ENCODE peak calls at places on chromosomes 1 and 21, in eight cellular contexts. M, T, I, Q, Z, H, X and C are unnamed samples.
A peak's percentile ranks its signal among the peaks of the same experiment; 100 is the strongest.

GRCh38 chr21:27648560-27648959 is 681.7 kb upstream of the ADAMTS5 start:
- DNase-seq in I (no peak), Z (no peak), H (no peak), T (no peak), X (peak; percentile 92), M (no peak), Q (peak; percentile 97), C (no peak)

GRCh38 chr1:193827516-193827915 is 641.1 kb upstream of the B3GALT2 start:
- DNase-seq in T (no peak), I (no peak), X (no peak), H (no peak), M (no peak), Z (no peak), Q (no peak), C (no peak)

GRCh38 chr1:6857831-6858230 is 72.6 kb downstream of the CAMTA1 start:
- DNase-seq in Z (no peak), M (no peak), I (no peak), Q (no peak), T (no peak), H (no peak), X (no peak), C (no peak)

GRCh38 chr21:45283611-45284455 is 3.9 kb downstream of the POFUT2 start:
- DNase-seq in H (no peak), T (peak; percentile 64), X (no peak), Q (no peak), Z (no peak), I (no peak), M (no peak), C (no peak)

GRCh38 chr1:186463511-186463910 is 2.6 kb upstream of the PDC start:
- DNase-seq in Q (no peak), X (no peak), H (no peak), M (no peak), I (no peak), Z (no peak), T (no peak), C (no peak)

GRCh38 chr1:9703165-9703509 is 51.6 kb downstream of the PIK3CD start:
- DNase-seq in X (no peak), Q (no peak), H (no peak), Z (no peak), T (no peak), I (no peak), M (no peak), C (no peak)

GRCh38 chr1:227299688-227300087 is 18.6 kb downstream of the CDC42BPA start:
- DNase-seq in T (no peak), X (peak; percentile 42), I (no peak), Z (no peak), Q (peak; percentile 78), H (no peak), M (no peak), C (no peak)

GRCh38 chr1:239987103-239987745 is 104.5 kb upstream of the FMN2 start:
- DNase-seq in I (no peak), Z (no peak), M (no peak), T (no peak), Q (peak; percentile 73), H (no peak), X (peak; percentile 65), C (no peak)

GRCh38 chr1:226525750-226526149 is 22.8 kb upstream of the STUM start:
- DNase-seq in M (no peak), H (no peak), X (peak; percentile 71), T (no peak), Q (peak; percentile 29), I (no peak), Z (no peak), C (no peak)

GRCh38 chr1:115341948-115342347 is 3.9 kb upstream of the NGF start:
- DNase-seq in H (no peak), Q (no peak), Z (no peak), X (no peak), T (no peak), M (no peak), I (no peak), C (no peak)

GRCh38 chr1:232239557-232240468 is 390.1 kb downstream of the SIPA1L2 start:
- DNase-seq in T (no peak), M (no peak), I (no peak), H (no peak), Z (no peak), Q (no peak), X (no peak), C (no peak)

GRCh38 chr1:25246600-25247023 is 642 bp downstream of the RSRP1 start:
- DNase-seq in I (no peak), M (peak; percentile 50), T (peak; percentile 88), Z (peak; percentile 64), X (no peak), H (no peak), Q (no peak), C (no peak)

GRCh38 chr21:45152265-45152746 is 77.9 kb downstream of the ADARB1 start:
- DNase-seq in Q (no peak), T (peak; percentile 75), M (peak; percentile 56), Z (peak; percentile 76), X (no peak), H (peak; percentile 46), I (peak; percentile 40), C (peak; percentile 87)

GRCh38 chr1:157641177-157641576 is 43.3 kb upstream of the FCRL4 start:
- DNase-seq in H (no peak), Q (no peak), I (no peak), T (no peak), Z (no peak), M (no peak), X (no peak), C (no peak)

GRCh38 chr1:51671527-51672325 is 54.8 kb downstream of the OSBPL9 start:
- DNase-seq in H (no peak), Z (no peak), I (no peak), Q (peak; percentile 85), X (peak; percentile 72), T (no peak), M (no peak), C (no peak)

GRCh38 chr1:199157494-199157893 is 518.7 kb downstream of the PTPRC start:
- DNase-seq in T (no peak), H (no peak), Z (no peak), M (no peak), X (peak; percentile 17), I (no peak), Q (peak; percentile 59), C (no peak)

GRCh38 chr1:154497026-154497806 is 4.8 kb upstream of the TDRD10 start:
- DNase-seq in Z (no peak), Q (no peak), H (no peak), I (no peak), X (no peak), T (no peak), M (no peak), C (no peak)

GRCh38 chr1:202122639-202123335 is at the start of gene GPR37L1:
- DNase-seq in I (no peak), T (peak; percentile 88), M (no peak), Q (peak; percentile 64), Z (no peak), X (peak; percentile 56), H (peak; percentile 50), C (no peak)

GRCh38 chr1:201022824-201023516 is 544 bp downstream of the KIF21B start:
- DNase-seq in T (peak; percentile 88), Z (no peak), H (no peak), X (no peak), Q (no peak), M (peak; percentile 41), I (no peak), C (no peak)

GRCh38 chr1:89259283-89259971 is 13.2 kb downstream of the GBP5 start:
- DNase-seq in H (no peak), I (no peak), T (no peak), M (peak; percentile 33), Z (peak; percentile 40), Q (no peak), X (no peak), C (peak; percentile 59)

GRCh38 chr1:117169871-117170596 is 40.7 kb downstream of the VTCN1 start:
- DNase-seq in Z (no peak), Q (no peak), H (no peak), T (no peak), X (no peak), I (no peak), M (no peak), C (no peak)

GRCh38 chr21:17925000-17925610 is 105.9 kb upstream of the C21orf91 start:
- DNase-seq in X (peak; percentile 68), I (peak; percentile 7), H (no peak), Z (no peak), M (peak; percentile 49), Q (peak; percentile 72), T (no peak), C (no peak)

GRCh38 chr1:48107516-48107915 is 110.3 kb upstream of the TRABD2B start:
- DNase-seq in Z (no peak), M (no peak), T (no peak), X (no peak), H (no peak), Q (no peak), I (no peak), C (no peak)

GRCh38 chr21:44720170-44720569 is 8.8 kb upstream of the TSPEAR start:
- DNase-seq in I (no peak), M (no peak), H (no peak), T (no peak), X (no peak), Z (no peak), Q (no peak), C (no peak)